ENCODE peak calls at places on chromosomes 11 and 22, in five cellular contexts. K is mesendoderm, I is iPS-NIHi11, L is T-helper 17 cell, O is esophagus muscularis mucosa. X is an unnamed sample.
A peak's percentile ranks its signal among the peaks of the same experiment; 100 is the strongest.

GRCh38 chr22:23816552-23816976 is 22.2 kb downstream of the DERL3 start:
- DNase-seq in I (no peak), K (no peak), L (no peak), O (no peak), X (no peak)

GRCh38 chr11:13983081-13983751 is 20.7 kb downstream of the SPON1 start:
- DNase-seq in L (no peak), I (no peak), O (peak; percentile 92), K (no peak), X (no peak)

GRCh38 chr22:48197189-48197690 is 1434.8 kb downstream of the TBC1D22A start:
- DNase-seq in I (no peak), O (peak; percentile 57), L (no peak), K (no peak), X (no peak)

GRCh38 chr22:27133951-27134664 is 476.7 kb downstream of the MIAT start:
- DNase-seq in O (no peak), K (peak; percentile 27), L (no peak), I (no peak), X (peak; percentile 46)

GRCh38 chr11:61812736-61813411 is 3.9 kb downstream of the FADS1 start:
- DNase-seq in K (no peak), I (no peak), L (no peak), O (no peak), X (no peak)

GRCh38 chr11:119376197-119376847 is 5.2 kb downstream of the USP2 start:
- DNase-seq in L (no peak), K (no peak), O (no peak), I (no peak), X (peak; percentile 7)

GRCh38 chr11:110715541-110715940 is 3.3 kb upstream of the ARHGAP20 start:
- DNase-seq in L (no peak), O (no peak), K (no peak), I (no peak), X (no peak)

GRCh38 chr11:78256962-78257361 is 68.2 kb downstream of the USP35 start:
- DNase-seq in K (peak; percentile 27), L (no peak), O (peak; percentile 91), I (no peak), X (no peak)

GRCh38 chr11:129658558-129658882 is 157.1 kb upstream of the TMEM45B start:
- DNase-seq in O (no peak), L (no peak), K (peak; percentile 71), I (peak; percentile 17), X (no peak)

GRCh38 chr11:112248216-112248615 is 12.4 kb downstream of the PLET1 start:
- DNase-seq in I (no peak), L (no peak), K (no peak), O (no peak), X (no peak)

GRCh38 chr11:74776546-74776945 is 27.9 kb downstream of the RNF169 start:
- DNase-seq in L (no peak), I (no peak), O (no peak), K (no peak), X (no peak)

GRCh38 chr22:47245286-47245685 is 482.8 kb downstream of the TBC1D22A start:
- DNase-seq in L (no peak), O (peak; percentile 62), I (no peak), K (no peak), X (no peak)

GRCh38 chr22:21092797-21093554 is 47.2 kb downstream of the LRRC74B start:
- DNase-seq in L (no peak), O (peak; percentile 70), I (no peak), K (no peak), X (no peak)

GRCh38 chr22:42461511-42461910 is 29.3 kb upstream of the NFAM1 start:
- DNase-seq in K (no peak), O (no peak), I (peak; percentile 51), L (no peak), X (no peak)

GRCh38 chr11:76919887-76920746 is 59.4 kb downstream of the ACER3 start:
- DNase-seq in K (peak; percentile 88), L (peak; percentile 12), O (no peak), I (peak; percentile 76), X (peak; percentile 21)

GRCh38 chr11:10743354-10744035 is 7.6 kb upstream of the CTR9 start:
- DNase-seq in O (no peak), I (no peak), K (no peak), L (no peak), X (no peak)

GRCh38 chr11:106986261-106986660 is 32.0 kb downstream of the GUCY1A2 start:
- DNase-seq in I (no peak), O (no peak), K (no peak), L (no peak), X (no peak)